ENCODE peak calls at places on chromosome X, in six cellular contexts. One of them, this sample, is unnamed.

GRCh38 chrX:114976321-114976720 is 41.1 kb downstream of the IL13RA2 start:
- DNase-seq in prostate gland: no peak
- DNase-seq in choroid plexus epithelial cell: peak; percentile 44
- DNase-seq in A549: no peak
- DNase-seq in thoracic aorta: no peak
- DNase-seq in astrocyte of the spinal cord: no peak
- DNase-seq in this sample: peak; percentile 84

GRCh38 chrX:135340827-135341226 is 31.5 kb downstream of the ETDC start:
- DNase-seq in prostate gland: no peak
- DNase-seq in choroid plexus epithelial cell: no peak
- DNase-seq in A549: no peak
- DNase-seq in thoracic aorta: no peak
- DNase-seq in astrocyte of the spinal cord: peak; percentile 28
- DNase-seq in this sample: no peak

GRCh38 chrX:56746996-56747395 is 18.0 kb downstream of the NBDY start:
- DNase-seq in prostate gland: no peak
- DNase-seq in choroid plexus epithelial cell: no peak
- DNase-seq in A549: no peak
- DNase-seq in thoracic aorta: no peak
- DNase-seq in astrocyte of the spinal cord: no peak
- DNase-seq in this sample: peak; percentile 68

GRCh38 chrX:135596495-135596894 is 76.0 kb downstream of the INTS6L start:
- DNase-seq in prostate gland: no peak
- DNase-seq in choroid plexus epithelial cell: peak; percentile 39
- DNase-seq in A549: peak; percentile 6
- DNase-seq in thoracic aorta: no peak
- DNase-seq in astrocyte of the spinal cord: peak; percentile 1
- DNase-seq in this sample: peak; percentile 38

GRCh38 chrX:25206761-25207160 is 191.0 kb upstream of the ARX start:
- DNase-seq in prostate gland: no peak
- DNase-seq in choroid plexus epithelial cell: no peak
- DNase-seq in A549: no peak
- DNase-seq in thoracic aorta: no peak
- DNase-seq in astrocyte of the spinal cord: peak; percentile 61
- DNase-seq in this sample: peak; percentile 81

GRCh38 chrX:9340619-9341304 is 124.1 kb upstream of the TBL1X start:
- DNase-seq in prostate gland: peak; percentile 12
- DNase-seq in choroid plexus epithelial cell: peak; percentile 50
- DNase-seq in A549: no peak
- DNase-seq in thoracic aorta: no peak
- DNase-seq in astrocyte of the spinal cord: no peak
- DNase-seq in this sample: no peak

GRCh38 chrX:154470434-154470833 is 8.6 kb downstream of the LAGE3 start:
- DNase-seq in prostate gland: no peak
- DNase-seq in choroid plexus epithelial cell: no peak
- DNase-seq in A549: no peak
- DNase-seq in thoracic aorta: no peak
- DNase-seq in astrocyte of the spinal cord: no peak
- DNase-seq in this sample: no peak

GRCh38 chrX:120457766-120458180 is 11.3 kb downstream of the LAMP2 start:
- DNase-seq in prostate gland: peak; percentile 31
- DNase-seq in choroid plexus epithelial cell: peak; percentile 90
- DNase-seq in A549: no peak
- DNase-seq in thoracic aorta: no peak
- DNase-seq in astrocyte of the spinal cord: peak; percentile 84
- DNase-seq in this sample: peak; percentile 91

GRCh38 chrX:10677490-10677889 is 57.1 kb upstream of the MID1 start:
- DNase-seq in prostate gland: no peak
- DNase-seq in choroid plexus epithelial cell: no peak
- DNase-seq in A549: no peak
- DNase-seq in thoracic aorta: no peak
- DNase-seq in astrocyte of the spinal cord: no peak
- DNase-seq in this sample: no peak

GRCh38 chrX:53263597-53264094 is 17.7 kb downstream of the IQSEC2 start:
- DNase-seq in prostate gland: no peak
- DNase-seq in choroid plexus epithelial cell: no peak
- DNase-seq in A549: peak; percentile 71
- DNase-seq in thoracic aorta: no peak
- DNase-seq in astrocyte of the spinal cord: peak; percentile 52
- DNase-seq in this sample: peak; percentile 71

GRCh38 chrX:150781711-150782110 is 88.5 kb downstream of the MTMR1 start:
- DNase-seq in prostate gland: no peak
- DNase-seq in choroid plexus epithelial cell: no peak
- DNase-seq in A549: no peak
- DNase-seq in thoracic aorta: no peak
- DNase-seq in astrocyte of the spinal cord: no peak
- DNase-seq in this sample: no peak

GRCh38 chrX:49066690-49067089 is 7.1 kb downstream of the PRAF2 start:
- DNase-seq in prostate gland: no peak
- DNase-seq in choroid plexus epithelial cell: no peak
- DNase-seq in A549: no peak
- DNase-seq in thoracic aorta: no peak
- DNase-seq in astrocyte of the spinal cord: no peak
- DNase-seq in this sample: no peak

GRCh38 chrX:37320541-37321203 is 28.5 kb upstream of the PRRG1 start:
- DNase-seq in prostate gland: no peak
- DNase-seq in choroid plexus epithelial cell: no peak
- DNase-seq in A549: no peak
- DNase-seq in thoracic aorta: no peak
- DNase-seq in astrocyte of the spinal cord: no peak
- DNase-seq in this sample: no peak

GRCh38 chrX:87621697-87622096 is 104.1 kb downstream of the KLHL4 start:
- DNase-seq in prostate gland: no peak
- DNase-seq in choroid plexus epithelial cell: peak; percentile 73
- DNase-seq in A549: no peak
- DNase-seq in thoracic aorta: no peak
- DNase-seq in astrocyte of the spinal cord: peak; percentile 60
- DNase-seq in this sample: peak; percentile 1

GRCh38 chrX:140767646-140768045 is 58.1 kb downstream of the LINC00632 start:
- DNase-seq in prostate gland: no peak
- DNase-seq in choroid plexus epithelial cell: no peak
- DNase-seq in A549: no peak
- DNase-seq in thoracic aorta: no peak
- DNase-seq in astrocyte of the spinal cord: no peak
- DNase-seq in this sample: no peak

GRCh38 chrX:14039344-14039743 is 9.7 kb upstream of the GEMIN8 start:
- DNase-seq in prostate gland: peak; percentile 12
- DNase-seq in choroid plexus epithelial cell: peak; percentile 59
- DNase-seq in A549: no peak
- DNase-seq in thoracic aorta: no peak
- DNase-seq in astrocyte of the spinal cord: peak; percentile 50
- DNase-seq in this sample: peak; percentile 62

GRCh38 chrX:136065044-136065671 is 79.9 kb downstream of the SLC9A6 start:
- DNase-seq in prostate gland: no peak
- DNase-seq in choroid plexus epithelial cell: peak; percentile 93
- DNase-seq in A549: no peak
- DNase-seq in thoracic aorta: no peak
- DNase-seq in astrocyte of the spinal cord: peak; percentile 81
- DNase-seq in this sample: peak; percentile 72

GRCh38 chrX:130566028-130566683 is 164.4 kb downstream of the RBMX2 start:
- DNase-seq in prostate gland: no peak
- DNase-seq in choroid plexus epithelial cell: no peak
- DNase-seq in A549: no peak
- DNase-seq in thoracic aorta: no peak
- DNase-seq in astrocyte of the spinal cord: no peak
- DNase-seq in this sample: no peak

GRCh38 chrX:14920196-14920595 is 47.0 kb downstream of the MOSPD2 start:
- DNase-seq in prostate gland: no peak
- DNase-seq in choroid plexus epithelial cell: peak; percentile 60
- DNase-seq in A549: no peak
- DNase-seq in thoracic aorta: no peak
- DNase-seq in astrocyte of the spinal cord: peak; percentile 59
- DNase-seq in this sample: no peak

GRCh38 chrX:39764441-39764914 is 333.3 kb downstream of the BCOR start:
- DNase-seq in prostate gland: no peak
- DNase-seq in choroid plexus epithelial cell: peak; percentile 68
- DNase-seq in A549: no peak
- DNase-seq in thoracic aorta: no peak
- DNase-seq in astrocyte of the spinal cord: peak; percentile 45
- DNase-seq in this sample: no peak

GRCh38 chrX:147228153-147228552 is 413.6 kb upstream of the CXorf51A start:
- DNase-seq in prostate gland: no peak
- DNase-seq in choroid plexus epithelial cell: no peak
- DNase-seq in A549: no peak
- DNase-seq in thoracic aorta: no peak
- DNase-seq in astrocyte of the spinal cord: no peak
- DNase-seq in this sample: no peak

GRCh38 chrX:16807976-16808542 is 21.8 kb downstream of the TXLNG start:
- DNase-seq in prostate gland: no peak
- DNase-seq in choroid plexus epithelial cell: peak; percentile 65
- DNase-seq in A549: peak; percentile 56
- DNase-seq in thoracic aorta: no peak
- DNase-seq in astrocyte of the spinal cord: peak; percentile 40
- DNase-seq in this sample: peak; percentile 52

GRCh38 chrX:57596109-57596870 is 4.5 kb downstream of the ZXDB start:
- DNase-seq in prostate gland: no peak
- DNase-seq in choroid plexus epithelial cell: no peak
- DNase-seq in A549: no peak
- DNase-seq in thoracic aorta: no peak
- DNase-seq in astrocyte of the spinal cord: no peak
- DNase-seq in this sample: no peak

GRCh38 chrX:110794601-110795000 is 1.0 kb downstream of the CHRDL1 start:
- DNase-seq in prostate gland: no peak
- DNase-seq in choroid plexus epithelial cell: no peak
- DNase-seq in A549: no peak
- DNase-seq in thoracic aorta: no peak
- DNase-seq in astrocyte of the spinal cord: no peak
- DNase-seq in this sample: no peak

GRCh38 chrX:33339219-33339618 is 127.9 kb upstream of the DMD start:
- DNase-seq in prostate gland: no peak
- DNase-seq in choroid plexus epithelial cell: peak; percentile 12
- DNase-seq in A549: no peak
- DNase-seq in thoracic aorta: no peak
- DNase-seq in astrocyte of the spinal cord: no peak
- DNase-seq in this sample: peak; percentile 38
- TF ChIP-seq CTCF in prostate gland: no peak
- TF ChIP-seq CTCF in choroid plexus epithelial cell: peak; percentile 15
- TF ChIP-seq CTCF in A549: no peak
- TF ChIP-seq CTCF in thoracic aorta: no peak
- TF ChIP-seq CTCF in astrocyte of the spinal cord: no peak
- TF ChIP-seq CTCF in this sample: no peak

GRCh38 chrX:96410927-96411326 is 273.7 kb upstream of the DIAPH2 start:
- DNase-seq in prostate gland: no peak
- DNase-seq in choroid plexus epithelial cell: no peak
- DNase-seq in A549: no peak
- DNase-seq in thoracic aorta: no peak
- DNase-seq in astrocyte of the spinal cord: no peak
- DNase-seq in this sample: no peak
- H3K4me3 ChIP-seq in prostate gland: no peak overlapping the region
- H3K4me3 ChIP-seq in choroid plexus epithelial cell: no peak overlapping the region
- H3K4me3 ChIP-seq in A549: no peak overlapping the region
- H3K4me3 ChIP-seq in thoracic aorta: no peak overlapping the region
- H3K4me3 ChIP-seq in astrocyte of the spinal cord: no peak overlapping the region
- H3K4me3 ChIP-seq in this sample: no peak overlapping the region

GRCh38 chrX:68490644-68491043 is 8.2 kb upstream of the YIPF6 start:
- DNase-seq in prostate gland: no peak
- DNase-seq in choroid plexus epithelial cell: peak; percentile 52
- DNase-seq in A549: peak; percentile 69
- DNase-seq in thoracic aorta: no peak
- DNase-seq in astrocyte of the spinal cord: peak; percentile 17
- DNase-seq in this sample: peak; percentile 36
- TF ChIP-seq CTCF in prostate gland: peak; percentile 4
- TF ChIP-seq CTCF in choroid plexus epithelial cell: peak; percentile 59
- TF ChIP-seq CTCF in A549: peak; percentile 42
- TF ChIP-seq CTCF in thoracic aorta: no peak
- TF ChIP-seq CTCF in astrocyte of the spinal cord: peak; percentile 44
- TF ChIP-seq CTCF in this sample: peak; percentile 51

GRCh38 chrX:72131317-72132294 is at the start of gene RTL5:
- DNase-seq in prostate gland: peak; percentile 78
- DNase-seq in choroid plexus epithelial cell: peak; percentile 87
- DNase-seq in A549: peak; percentile 71
- DNase-seq in thoracic aorta: peak; percentile 67
- DNase-seq in astrocyte of the spinal cord: peak; percentile 85
- DNase-seq in this sample: peak; percentile 51

GRCh38 chrX:72129661-72130060 is 2.1 kb downstream of the RTL5 start:
- DNase-seq in prostate gland: no peak
- DNase-seq in choroid plexus epithelial cell: no peak
- DNase-seq in A549: no peak
- DNase-seq in thoracic aorta: no peak
- DNase-seq in astrocyte of the spinal cord: no peak
- DNase-seq in this sample: no peak

GRCh38 chrX:72130762-72131231 is 918 bp downstream of the RTL5 start:
- DNase-seq in prostate gland: no peak
- DNase-seq in choroid plexus epithelial cell: no peak
- DNase-seq in A549: no peak
- DNase-seq in thoracic aorta: no peak
- DNase-seq in astrocyte of the spinal cord: no peak
- DNase-seq in this sample: no peak

GRCh38 chrX:72128881-72129280 is 2.8 kb downstream of the RTL5 start:
- DNase-seq in prostate gland: no peak
- DNase-seq in choroid plexus epithelial cell: peak; percentile 19
- DNase-seq in A549: peak; percentile 23
- DNase-seq in thoracic aorta: no peak
- DNase-seq in astrocyte of the spinal cord: no peak
- DNase-seq in this sample: no peak

DNA sequence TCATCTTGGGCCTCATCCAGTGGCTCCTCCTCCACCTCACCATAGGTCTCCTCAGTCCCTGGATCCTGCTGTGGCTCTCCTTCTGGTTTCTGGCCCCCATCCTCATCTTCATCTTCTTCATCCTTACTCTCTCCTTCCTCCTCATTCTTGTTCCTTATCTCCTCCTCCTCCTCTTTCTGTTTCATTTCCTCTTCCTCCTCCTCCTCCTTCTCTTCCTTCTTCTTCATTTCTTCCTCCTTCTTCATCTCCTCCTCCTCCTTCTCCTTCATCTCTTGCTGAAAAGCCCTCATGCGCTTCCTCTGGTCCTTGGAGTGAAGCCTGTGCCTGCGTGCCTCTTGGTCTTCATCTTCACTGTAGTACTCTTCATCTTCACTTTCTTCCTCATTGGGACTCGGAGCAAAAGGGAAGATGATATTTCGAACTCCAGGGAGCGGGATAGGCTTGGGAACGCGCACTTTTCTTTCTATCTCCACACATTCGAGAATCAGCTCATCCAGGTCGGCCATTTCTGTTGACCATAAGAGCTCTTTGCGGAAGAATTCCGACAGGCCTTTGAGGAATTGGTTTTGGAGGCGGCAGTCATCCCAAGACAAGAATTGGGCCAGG is 1.5 kb downstream of the RTL5 start:
- DNase-seq in prostate gland: no peak
- DNase-seq in choroid plexus epithelial cell: no peak
- DNase-seq in A549: no peak
- DNase-seq in thoracic aorta: no peak
- DNase-seq in astrocyte of the spinal cord: no peak
- DNase-seq in this sample: no peak
- H3K4me3 ChIP-seq in prostate gland: no peak overlapping the region
- H3K4me3 ChIP-seq in choroid plexus epithelial cell: no peak overlapping the region
- H3K4me3 ChIP-seq in A549: no peak overlapping the region
- H3K4me3 ChIP-seq in thoracic aorta: peak overlapping the region; percentile 78
- H3K4me3 ChIP-seq in astrocyte of the spinal cord: peak overlapping the region; percentile 49
- H3K4me3 ChIP-seq in this sample: no peak overlapping the region

DNA sequence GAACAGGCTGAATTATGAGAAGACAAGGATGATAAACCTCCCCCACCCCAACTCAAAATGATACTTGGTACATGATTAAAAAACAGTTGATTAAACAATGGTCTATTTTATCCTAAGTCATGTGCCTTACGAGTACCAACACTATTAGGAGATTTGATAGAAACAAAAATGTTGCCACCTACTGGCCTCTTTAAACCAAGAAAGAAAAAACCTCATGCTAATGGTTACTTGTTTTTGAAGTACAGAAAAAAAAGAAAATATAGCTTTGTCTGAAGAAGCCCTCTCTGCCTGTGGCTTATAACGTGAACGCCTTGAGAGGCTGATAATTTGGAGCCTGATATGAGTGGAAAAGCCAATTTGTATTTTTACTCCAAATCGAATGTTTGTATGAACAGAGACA is 538.2 kb downstream of the DMD start:
- DNase-seq in prostate gland: no peak
- DNase-seq in choroid plexus epithelial cell: peak; percentile 17
- DNase-seq in A549: no peak
- DNase-seq in thoracic aorta: no peak
- DNase-seq in astrocyte of the spinal cord: no peak
- DNase-seq in this sample: peak; percentile 16
- TF ChIP-seq CTCF in prostate gland: no peak
- TF ChIP-seq CTCF in choroid plexus epithelial cell: no peak
- TF ChIP-seq CTCF in A549: no peak
- TF ChIP-seq CTCF in thoracic aorta: no peak
- TF ChIP-seq CTCF in astrocyte of the spinal cord: no peak
- TF ChIP-seq CTCF in this sample: no peak